ENCODE peak calls at places on chromosome 10, in four cellular contexts. U is A549, I is HepG2, D is K562. C is an unnamed sample.

GRCh38 chr10:96690755-96691730 is 29.3 kb downstream of the PIK3AP1 start:
- DNase-seq in U (no peak), D (no peak), I (no peak), C (no peak)

GRCh38 chr10:89699581-89700064 is 1.8 kb upstream of the KIF20B start:
- DNase-seq in D (no peak), U (no peak), I (peak), C (no peak)

GRCh38 chr10:21732067-21732772 is 198.2 kb downstream of the MLLT10 start:
- DNase-seq in U (peak), D (peak), I (peak), C (peak)

GRCh38 chr10:80784695-80785094 is 247.0 kb downstream of the SH2D4B start:
- DNase-seq in D (no peak), I (no peak), U (no peak), C (no peak)

GRCh38 chr10:43678654-43679053 is 30.0 kb upstream of the ZNF32 start:
- DNase-seq in I (no peak), D (no peak), U (no peak), C (no peak)

GRCh38 chr10:15879058-15879457 is 18.8 kb upstream of the MINDY3 start:
- DNase-seq in I (peak), U (peak), D (peak), C (no peak)

GRCh38 chr10:128545216-128545615 is 419.0 kb upstream of the MKI67 start:
- DNase-seq in I (no peak), U (no peak), D (no peak), C (no peak)

GRCh38 chr10:36183726-36184125 is 541.6 kb upstream of the FZD8 start:
- DNase-seq in U (no peak), I (no peak), D (no peak), C (no peak)

GRCh38 chr10:3538291-3538849 is 246.6 kb downstream of the KLF6 start:
- DNase-seq in D (no peak), I (no peak), U (peak), C (no peak)

GRCh38 chr10:97321032-97321806 is 2.1 kb downstream of the FRAT1 start:
- DNase-seq in I (no peak), D (no peak), U (no peak), C (peak)

GRCh38 chr10:34524369-34525091 is 290.6 kb downstream of the PARD3 start:
- DNase-seq in D (no peak), U (no peak), I (no peak), C (no peak)

GRCh38 chr10:113550365-113550764 is 2.5 kb upstream of the HABP2 start:
- DNase-seq in D (no peak), U (no peak), I (no peak), C (no peak)

GRCh38 chr10:5623081-5623748 is 43.2 kb downstream of the ASB13 start:
- DNase-seq in U (peak), D (peak), I (peak), C (peak)

GRCh38 chr10:22927661-22928403 is at the start of gene ARMC3:
- DNase-seq in D (peak), I (peak), U (peak), C (peak)

GRCh38 chr10:119541459-119542356 is 811 bp downstream of the RGS10 start:
- DNase-seq in D (peak), I (no peak), U (no peak), C (peak)

GRCh38 chr10:44180321-44181154 is 204.4 kb downstream of the CXCL12 start:
- DNase-seq in I (no peak), D (no peak), U (no peak), C (no peak)

GRCh38 chr10:119667562-119668328 is 16.6 kb downstream of the BAG3 start:
- DNase-seq in D (no peak), I (peak), U (peak), C (no peak)

GRCh38 chr10:77415311-77415960 is 222.2 kb downstream of the KCNMA1 start:
- DNase-seq in U (no peak), I (no peak), D (no peak), C (no peak)

GRCh38 chr10:71854031-71854430 is 3.0 kb upstream of the PSAP start:
- DNase-seq in U (no peak), I (no peak), D (no peak), C (no peak)

GRCh38 chr10:118818621-118819221 is 64.0 kb upstream of the CACUL1 start:
- DNase-seq in D (no peak), U (no peak), I (no peak), C (no peak)

GRCh38 chr10:73774637-73775036 is 7.2 kb upstream of the CHCHD1 start:
- DNase-seq in U (peak), I (peak), D (peak), C (no peak)

GRCh38 chr10:30436200-30436599 is 2.2 kb downstream of the MAP3K8 start:
- DNase-seq in I (no peak), U (peak), D (peak), C (peak)

GRCh38 chr10:16491933-16492332 is 29.7 kb downstream of the C1QL3 start:
- DNase-seq in D (no peak), U (no peak), I (no peak), C (no peak)

GRCh38 chr10:132802694-132803320 is 16.9 kb upstream of the NKX6-2 start:
- DNase-seq in U (no peak), I (peak), D (no peak), C (no peak)

GRCh38 chr10:132626019-132626760 is 88.6 kb downstream of the INPP5A start:
- DNase-seq in U (no peak), I (no peak), D (no peak), C (no peak)

DNA sequence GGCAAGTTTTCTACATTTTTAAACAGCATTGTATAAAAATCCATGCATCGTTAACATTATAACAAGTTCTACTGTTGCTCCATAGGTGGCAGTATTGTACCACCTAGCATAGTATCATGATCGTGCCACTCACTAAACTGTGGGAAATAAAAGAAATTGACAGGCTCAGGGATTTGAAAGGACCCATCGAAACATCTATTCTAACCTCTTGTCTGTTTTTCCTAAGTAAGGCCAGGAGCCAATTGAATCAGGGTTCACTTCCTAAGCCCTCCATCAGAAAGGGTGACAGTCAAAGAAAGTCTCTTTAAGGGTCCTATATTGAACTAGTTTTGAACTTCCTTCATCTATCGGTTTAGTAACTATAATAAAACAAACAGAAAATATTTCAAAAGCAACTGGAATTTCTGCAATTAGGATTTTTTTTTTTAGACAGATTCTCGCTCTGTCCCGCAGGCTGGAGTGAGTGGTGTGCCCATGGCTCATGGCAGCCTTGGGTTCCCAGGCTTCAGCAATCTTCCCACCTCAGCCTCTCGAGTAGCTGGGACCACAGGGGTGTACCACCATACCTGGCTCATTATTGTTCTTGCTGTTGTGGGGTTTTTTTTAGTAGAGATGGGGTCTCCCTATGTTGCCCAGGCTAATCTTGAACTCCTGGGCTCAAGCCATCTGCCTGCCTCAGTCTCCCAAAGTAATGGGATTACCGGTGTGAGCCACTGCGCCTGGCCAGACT is 9.4 kb downstream of the HACD1 start:
- DNase-seq in I (peak), D (peak), U (peak), C (no peak)
- TF ChIP-seq PHF8 in I (no peak), D (no peak), U (no peak), C (no peak)

GRCh38 chr10:27531336-27531847 is 27.3 kb downstream of the RAB18 start:
- DNase-seq in I (no peak), U (no peak), D (no peak), C (no peak)
- TF ChIP-seq PHF8 in I (no peak), U (no peak), D (no peak), C (no peak)

DNA sequence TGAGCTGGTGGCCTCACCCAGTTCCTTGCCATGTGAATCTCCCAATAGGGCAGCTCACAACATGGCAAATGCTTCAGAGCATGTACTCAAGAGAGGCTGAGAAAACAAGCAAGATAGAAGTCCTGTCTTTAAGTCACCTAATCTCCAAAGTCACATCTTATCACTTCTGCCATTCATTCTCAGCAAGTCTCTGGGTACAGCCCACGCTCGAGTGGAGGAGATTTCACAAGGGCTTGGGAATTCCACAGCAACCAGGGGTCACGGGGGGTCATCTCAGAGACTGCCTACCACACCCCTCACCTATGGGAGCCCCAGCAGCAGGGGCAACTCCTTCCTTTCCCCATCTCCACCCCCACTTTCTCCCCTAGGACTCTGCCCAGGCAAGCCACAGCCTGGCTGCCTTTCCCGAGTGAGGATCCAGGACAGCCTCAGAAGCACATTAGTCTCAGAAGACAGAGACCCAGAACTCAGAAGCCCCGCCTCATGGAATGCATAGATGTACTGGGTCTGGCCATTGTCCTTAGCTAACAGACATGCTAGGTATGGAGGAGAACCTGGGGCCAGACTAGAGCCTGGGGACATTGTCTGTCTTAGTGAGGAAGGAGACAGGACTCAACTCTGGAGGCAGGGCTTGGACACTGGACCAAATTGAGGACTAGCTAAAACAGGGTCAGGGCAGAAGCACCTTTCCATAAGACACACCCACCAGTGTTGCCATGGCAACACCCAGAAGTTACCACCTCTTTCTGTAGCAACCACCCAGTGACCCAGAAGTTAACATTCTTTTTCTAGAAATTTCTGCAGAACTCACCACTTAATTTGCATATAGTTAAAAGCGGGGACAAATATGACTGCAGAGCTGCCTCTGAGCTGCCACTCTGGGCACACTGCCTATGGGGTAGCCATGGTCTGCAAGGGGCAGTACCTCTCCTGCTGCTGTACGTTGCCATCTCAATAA is 27.3 kb downstream of the TLX1 start:
- DNase-seq in I (no peak), U (no peak), D (peak), C (no peak)
- TF ChIP-seq PHF8 in I (no peak), U (no peak), D (no peak), C (no peak)

DNA sequence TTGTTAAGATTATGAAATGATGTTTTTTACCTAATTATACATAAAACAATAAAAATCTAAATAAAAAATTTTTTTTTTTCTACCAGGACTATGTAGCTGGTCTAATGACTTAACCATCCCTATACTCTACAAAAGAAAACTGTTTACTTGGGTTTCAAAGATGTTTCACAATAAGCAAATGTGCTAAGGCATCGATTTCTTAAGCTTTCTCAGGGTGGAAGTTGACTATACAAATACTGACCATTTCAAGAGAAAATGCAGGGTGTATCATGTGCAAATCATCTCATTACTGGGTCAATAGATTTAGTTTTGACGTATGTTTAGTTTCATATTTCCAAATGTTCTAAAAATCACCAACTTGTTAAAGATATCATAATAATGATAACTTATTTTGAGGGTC is 7.6 kb downstream of the NRP1 start:
- DNase-seq in U (no peak), D (no peak), I (no peak), C (no peak)
- TF ChIP-seq PHF8 in U (no peak), D (no peak), I (no peak), C (no peak)

GRCh38 chr10:78508955-78509354 is 475.3 kb downstream of the RPS24 start:
- DNase-seq in I (no peak), U (no peak), D (no peak), C (no peak)

GRCh38 chr10:78507761-78508160 is 474.1 kb downstream of the RPS24 start:
- DNase-seq in U (no peak), D (no peak), I (no peak), C (no peak)

GRCh38 chr10:78506614-78507013 is 473.0 kb downstream of the RPS24 start:
- DNase-seq in I (no peak), D (no peak), U (no peak), C (no peak)

GRCh38 chr10:78502208-78502943 is 468.7 kb downstream of the RPS24 start:
- DNase-seq in D (no peak), I (peak), U (no peak), C (no peak)

DNA sequence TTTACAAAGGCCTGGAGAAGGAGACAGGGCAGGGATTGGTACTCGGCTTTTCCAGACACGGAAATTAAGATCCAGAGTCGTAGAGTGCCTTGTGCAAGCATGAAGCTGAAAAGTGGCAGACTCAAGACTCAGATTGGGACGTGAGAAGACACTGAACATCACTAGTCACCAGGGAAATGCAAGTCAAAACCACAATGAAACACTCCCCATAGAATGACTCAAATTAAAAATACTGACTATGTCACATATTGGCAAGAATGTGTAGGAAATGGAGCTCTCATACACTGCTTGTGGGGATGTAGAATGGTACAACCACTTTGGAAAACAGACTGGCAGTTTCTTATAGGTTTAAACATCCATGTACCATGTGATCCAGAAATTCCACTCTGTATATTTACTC is 472.0 kb downstream of the RPS24 start:
- DNase-seq in I (no peak), D (no peak), U (no peak), C (no peak)
- TF ChIP-seq PHF8 in I (no peak), D (no peak), U (no peak), C (no peak)

GRCh38 chr10:13613519-13613918 is 26.8 kb downstream of the PRPF18 start:
- DNase-seq in I (no peak), D (no peak), U (peak), C (no peak)
- TF ChIP-seq PHF8 in I (no peak), D (no peak), U (no peak), C (no peak)